ENCODE peak calls at places on chromosomes 4 and X, in four cellular contexts. X is adipocyte; B is ELR; E is CD4-positive, alpha-beta T cell. V is an unnamed sample.

GRCh38 chrX:57952320-57952678 is 42.0 kb upstream of the ZXDA start:
- DNase-seq in X (no peak), B (no peak), E (no peak), V (no peak)

GRCh38 chr4:67122029-67122428 is 423.3 kb downstream of the CENPC start:
- DNase-seq in X (peak), B (peak), E (no peak), V (no peak)

GRCh38 chr4:81031389-81032173 is 1.1 kb downstream of the BMP3 start:
- DNase-seq in X (no peak), B (no peak), E (no peak), V (no peak)

GRCh38 chr4:24770111-24770584 is 25.2 kb upstream of the SOD3 start:
- DNase-seq in X (peak), B (peak), E (no peak), V (no peak)

GRCh38 chrX:154696328-154697045 is 43.1 kb upstream of the CTAG2 start:
- DNase-seq in X (peak), B (peak), E (no peak), V (no peak)

GRCh38 chr4:159444668-159445067 is 341.8 kb downstream of the RAPGEF2 start:
- DNase-seq in X (no peak), B (peak), E (no peak), V (no peak)

GRCh38 chr4:175827510-175827909 is 15.4 kb upstream of the GPM6A start:
- DNase-seq in X (no peak), B (no peak), E (no peak), V (no peak)

GRCh38 chr4:168759321-168759720 is 250.7 kb downstream of the CBR4 start:
- DNase-seq in X (no peak), B (no peak), E (no peak), V (no peak)

GRCh38 chrX:147626605-147627004 is 285.1 kb upstream of the FMR1 start:
- DNase-seq in X (no peak), B (no peak), E (no peak), V (no peak)

GRCh38 chr4:98967916-98968315 is 27.6 kb upstream of the METAP1 start:
- DNase-seq in X (no peak), B (no peak), E (no peak), V (no peak)

GRCh38 chr4:15234101-15234500 is 193.7 kb upstream of the C1QTNF7 start:
- DNase-seq in X (peak), B (peak), E (no peak), V (no peak)

GRCh38 chr4:138910201-138910913 is 105.2 kb upstream of the NOCT start:
- DNase-seq in X (no peak), B (peak), E (no peak), V (no peak)

GRCh38 chr4:150234246-150234645 is 156.0 kb downstream of the DCLK2 start:
- DNase-seq in X (no peak), B (peak), E (no peak), V (no peak)

GRCh38 chrX:39527045-39527444 is 570.7 kb downstream of the BCOR start:
- DNase-seq in X (peak), B (peak), E (no peak), V (no peak)

GRCh38 chrX:47566841-47567240 is 5.8 kb downstream of the ARAF start:
- DNase-seq in X (no peak), B (no peak), E (no peak), V (no peak)

GRCh38 chr4:154744341-154744948 is 645 bp downstream of the LRAT start:
- DNase-seq in X (no peak), B (no peak), E (no peak), V (no peak)

GRCh38 chr4:75995727-75996126 is 5.0 kb upstream of the SDAD1 start:
- DNase-seq in X (peak), B (peak), E (no peak), V (peak)

GRCh38 chrX:15564981-15565579 is 35.7 kb downstream of the ACE2 start:
- DNase-seq in X (peak), B (peak), E (no peak), V (no peak)

GRCh38 chr4:66430856-66431255 is 760.6 kb upstream of the EPHA5 start:
- DNase-seq in X (peak), B (peak), E (no peak), V (no peak)

GRCh38 chrX:136076942-136077341 is 70.4 kb upstream of the FHL1 start:
- DNase-seq in X (no peak), B (no peak), E (no peak), V (no peak)

GRCh38 chr4:186939226-186939625 is 215.6 kb upstream of the FAT1 start:
- DNase-seq in X (no peak), B (no peak), E (no peak), V (no peak)

GRCh38 chrX:15749642-15750610 is 11.9 kb downstream of the CA5B start:
- DNase-seq in X (peak), B (peak), E (no peak), V (no peak)

GRCh38 chrX:54602563-54602962 is 72.5 kb downstream of the GNL3L start:
- DNase-seq in X (no peak), B (no peak), E (no peak), V (no peak)